ENCODE peak calls at places on chromosomes 12 and 14, in seven cellular contexts. Q, Z, U, K, J, R and Y are unnamed samples.

GRCh38 chr12:34406996-34407300 is 384.7 kb downstream of the ALG10 start:
- DNase-seq in J (no peak), Q (no peak), R (no peak), Z (no peak), U (no peak), K (no peak), Y (no peak)

GRCh38 chr12:127588224-127588623 is 678.7 kb upstream of the TMEM132C start:
- DNase-seq in U (no peak), J (peak), R (no peak), K (no peak), Q (no peak), Z (peak), Y (no peak)

GRCh38 chr14:59208224-59208814 is 19.9 kb downstream of the DAAM1 start:
- DNase-seq in J (peak), Q (no peak), R (no peak), Z (no peak), U (no peak), K (no peak), Y (no peak)

GRCh38 chr12:418432-418831 is 17.0 kb downstream of the CCDC77 start:
- DNase-seq in U (no peak), R (no peak), Z (no peak), J (no peak), Q (no peak), K (no peak), Y (no peak)

GRCh38 chr14:30610719-30611388 is 11.3 kb upstream of the SCFD1 start:
- DNase-seq in Z (peak), K (peak), Q (peak), R (peak), U (peak), J (peak), Y (peak)

GRCh38 chr12:22722779-22723178 is 97.8 kb downstream of the ETNK1 start:
- DNase-seq in Z (no peak), U (no peak), R (no peak), Q (no peak), J (no peak), K (no peak), Y (no peak)

GRCh38 chr14:61620130-61620946 is 75.0 kb upstream of the HIF1A start:
- DNase-seq in U (no peak), J (peak), Q (no peak), Z (peak), K (no peak), R (no peak), Y (no peak)

GRCh38 chr12:2845280-2845679 is 10.4 kb upstream of the NRIP2 start:
- DNase-seq in J (no peak), Z (no peak), Q (no peak), K (no peak), U (no peak), R (no peak), Y (no peak)

GRCh38 chr12:123942277-123942653 is 30.4 kb downstream of the CCDC92 start:
- DNase-seq in U (no peak), R (no peak), J (peak), K (no peak), Z (peak), Q (no peak), Y (no peak)

GRCh38 chr12:52181757-52182156 is 10.1 kb downstream of the KRT80 start:
- DNase-seq in R (no peak), Z (peak), K (peak), Q (no peak), J (no peak), U (peak), Y (no peak)

GRCh38 chr12:7872565-7873304 is at the start of gene SLC2A14:
- DNase-seq in R (no peak), U (no peak), K (no peak), Q (no peak), Z (no peak), J (no peak), Y (no peak)

GRCh38 chr14:102544034-102544744 is 34.6 kb upstream of the ANKRD9 start:
- DNase-seq in K (peak), J (no peak), Z (no peak), R (no peak), Q (no peak), U (no peak), Y (no peak)

GRCh38 chr14:90827919-90828610 is 11.8 kb upstream of the TTC7B start:
- DNase-seq in J (peak), U (peak), Q (peak), R (peak), K (peak), Z (peak), Y (peak)

GRCh38 chr12:75081305-75081704 is 128.3 kb downstream of the KCNC2 start:
- DNase-seq in Q (no peak), K (no peak), R (no peak), U (no peak), J (no peak), Z (no peak), Y (no peak)

GRCh38 chr12:117120787-117121186 is 21.6 kb upstream of the TESC start:
- DNase-seq in K (peak), U (no peak), R (no peak), J (no peak), Q (no peak), Z (no peak), Y (no peak)

GRCh38 chr14:102079700-102079979 is 7.2 kb downstream of the HSP90AA1 start:
- DNase-seq in J (no peak), Q (no peak), R (no peak), U (no peak), Z (no peak), K (no peak), Y (no peak)

GRCh38 chr12:55009171-55009570 is 10.6 kb upstream of the NEUROD4 start:
- DNase-seq in K (peak), R (no peak), Q (no peak), J (no peak), U (no peak), Z (no peak), Y (no peak)

GRCh38 chr12:75294338-75294737 is 35.8 kb downstream of the CAPS2 start:
- DNase-seq in Q (no peak), R (no peak), U (no peak), K (no peak), J (no peak), Z (no peak), Y (no peak)

GRCh38 chr14:72081139-72081538 is 148.9 kb downstream of the RGS6 start:
- DNase-seq in U (no peak), Z (no peak), K (no peak), Q (no peak), J (no peak), R (no peak), Y (no peak)